ENCODE peak calls at places on chromosomes 2 and 18, in eight cellular contexts. E is stimulated activated naive CD8-positive, alpha-beta T cell treated with anti-CD3 and anti-CD28 coated beads, Interleukin-15, Interleukin-2, amounts not matched to agents 100 U/mL and 50 U/mL, for 24 hours; B is testis; M is Right ventricle myocardium superior; P is kidney; U is adipocyte; L is mammary epithelial cell; I is psoas muscle. J is an unnamed sample.
A peak's percentile ranks its signal among the peaks of the same experiment; 100 is the strongest.

GRCh38 chr2:86480105-86480504 is 38.9 kb downstream of the KDM3A start:
- DNase-seq in E (no peak), B (peak; percentile 55), M (peak; percentile 59), P (no peak), U (no peak), L (no peak), I (no peak), J (peak; percentile 93)

GRCh38 chr18:77977331-77977730 is 727.7 kb downstream of the GALR1 start:
- DNase-seq in E (no peak), B (no peak), M (no peak), P (no peak), U (no peak), L (no peak), I (no peak), J (no peak)

GRCh38 chr18:51321696-51322095 is 124.2 kb upstream of the MEX3C start:
- DNase-seq in E (no peak), B (no peak), M (no peak), P (no peak), U (no peak), L (peak; percentile 85), I (no peak), J (no peak)

GRCh38 chr2:47029737-47030524 is 114.3 kb upstream of the MCFD2 start:
- DNase-seq in E (no peak), B (no peak), M (no peak), P (no peak), U (peak; percentile 14), L (peak; percentile 34), I (no peak), J (no peak)

GRCh38 chr2:204695506-204695905 is 150.2 kb downstream of the PARD3B start:
- DNase-seq in E (no peak), B (no peak), M (no peak), P (no peak), U (peak; percentile 61), L (no peak), I (no peak), J (no peak)

GRCh38 chr2:114294814-114295213 is 147.6 kb upstream of the DPP10 start:
- DNase-seq in E (no peak), B (no peak), M (no peak), P (no peak), U (no peak), L (no peak), I (no peak), J (no peak)

GRCh38 chr2:47003641-47004427 is 88.2 kb upstream of the MCFD2 start:
- DNase-seq in E (no peak), B (no peak), M (no peak), P (no peak), U (no peak), L (no peak), I (no peak), J (no peak)

GRCh38 chr2:207546822-207547221 is 17.1 kb downstream of the CREB1 start:
- DNase-seq in E (no peak), B (no peak), M (no peak), P (no peak), U (peak; percentile 61), L (no peak), I (no peak), J (no peak)

GRCh38 chr2:72579595-72580180 is 246.1 kb downstream of the EXOC6B start:
- DNase-seq in E (no peak), B (no peak), M (no peak), P (no peak), U (peak; percentile 87), L (peak; percentile 28), I (no peak), J (no peak)

J was measured in posterior cingulate gyrus.